ENCODE peak calls at places on chromosomes 13 and 19, in four cellular contexts. U is psoas muscle; Q is stimulated activated CD8-positive, alpha-beta memory T cell treated with anti-CD3 and anti-CD28 coated beads, Interleukin-2, amount 100 ng/mL, for 1 hour; B is stimulated activated CD4-positive, alpha-beta T cell treated with anti-CD3 and anti-CD28 coated beads, Interleukin-2, amount 100 ng/mL, for 48 hours. E is an unnamed sample.
A peak's percentile ranks its signal among the peaks of the same experiment; 100 is the strongest.

GRCh38 chr19:8337728-8338127 is 5.3 kb downstream of the KANK3 start:
- DNase-seq in U (peak; percentile 24), Q (no peak), B (no peak), E (no peak)

GRCh38 chr19:19202707-19203011 is 555 bp downstream of the NR2C2AP start:
- DNase-seq in U (no peak), Q (no peak), B (no peak), E (no peak)

GRCh38 chr13:32791545-32792172 is 205.4 kb downstream of the PDS5B start:
- DNase-seq in U (no peak), Q (no peak), B (no peak), E (no peak)

GRCh38 chr19:6056801-6057650 is 53.3 kb downstream of the RFX2 start:
- DNase-seq in U (peak; percentile 87), Q (no peak), B (no peak), E (no peak)

GRCh38 chr13:78806457-78806856 is 147.5 kb upstream of the OBI1 start:
- DNase-seq in U (no peak), Q (no peak), B (no peak), E (no peak)

GRCh38 chr13:97012251-97013048 is 18.2 kb upstream of the OXGR1 start:
- DNase-seq in U (no peak), Q (no peak), B (no peak), E (no peak)

GRCh38 chr19:18733196-18733647 is 49.7 kb downstream of the CRTC1 start:
- DNase-seq in U (peak; percentile 79), Q (no peak), B (no peak), E (no peak)

GRCh38 chr13:111853766-111854165 is 213.2 kb upstream of the SOX1 start:
- DNase-seq in U (no peak), Q (no peak), B (no peak), E (no peak)

GRCh38 chr13:98200211-98200878 is 23.3 kb upstream of the RNF113B start:
- DNase-seq in U (no peak), Q (no peak), B (no peak), E (no peak)

GRCh38 chr19:1106841-1107654 is 3.3 kb downstream of the GPX4 start:
- DNase-seq in U (no peak), Q (no peak), B (no peak), E (no peak)

GRCh38 chr13:98468352-98468751 is 108.6 kb downstream of the STK24 start:
- DNase-seq in U (no peak), Q (no peak), B (no peak), E (no peak)

GRCh38 chr19:19170053-19170945 is at the start of gene MEF2B:
- DNase-seq in U (peak; percentile 89), Q (peak; percentile 40), B (peak; percentile 72), E (peak; percentile 52)

GRCh38 chr19:16185925-16186234 is 670 bp downstream of the FAM32A start:
- DNase-seq in U (no peak), Q (no peak), B (no peak), E (no peak)

E was measured in central memory CD8-positive, alpha-beta T cell.